ENCODE peak calls at places on chromosomes 11 and 22, in eight cellular contexts. M, E, O, N, G, L, Z and Q are unnamed samples.

GRCh38 chr22:42993651-42994275 is 21.2 kb downstream of the PACSIN2 start:
- DNase-seq in M (no peak), E (no peak), G (no peak), O (no peak), N (peak), Z (no peak), L (peak), Q (no peak)

GRCh38 chr22:28051787-28052356 is 132.8 kb upstream of the PITPNB start:
- DNase-seq in L (peak), O (no peak), Z (peak), N (peak), G (peak), M (no peak), E (no peak), Q (no peak)

GRCh38 chr11:75380716-75381420 is 18.4 kb upstream of the RPS3 start:
- DNase-seq in M (no peak), L (no peak), N (no peak), G (no peak), E (no peak), Z (no peak), O (no peak), Q (no peak)

GRCh38 chr11:72814831-72815618 is 814 bp downstream of the ATG16L2 start:
- DNase-seq in O (peak), L (peak), G (no peak), E (no peak), N (peak), M (no peak), Z (peak), Q (peak)

GRCh38 chr11:68056317-68057285 is 17.8 kb downstream of the TCIRG1 start:
- DNase-seq in L (no peak), N (no peak), Z (no peak), O (no peak), M (no peak), E (no peak), G (no peak), Q (no peak)

GRCh38 chr11:75667831-75668507 is 869 bp downstream of the MAP6 start:
- DNase-seq in L (peak), M (no peak), G (peak), N (peak), E (no peak), Z (no peak), O (peak), Q (peak)

GRCh38 chr22:35376728-35377472 is 4.0 kb upstream of the HMOX1 start:
- DNase-seq in N (peak), G (peak), M (no peak), E (peak), L (peak), O (no peak), Z (peak), Q (no peak)

GRCh38 chr22:49735411-49736311 is 92.0 kb downstream of the BRD1 start:
- DNase-seq in G (no peak), N (no peak), M (no peak), L (no peak), Z (no peak), O (no peak), E (no peak), Q (no peak)

GRCh38 chr22:30087611-30088010 is 7.3 kb downstream of the HORMAD2 start:
- DNase-seq in Z (no peak), L (no peak), N (no peak), G (no peak), M (no peak), E (no peak), O (no peak), Q (no peak)

GRCh38 chr11:120563698-120564572 is 52.4 kb downstream of the GRIK4 start:
- DNase-seq in E (no peak), M (no peak), G (peak), Z (no peak), L (no peak), N (peak), O (no peak), Q (peak)

GRCh38 chr11:12457030-12457600 is 79.7 kb downstream of the PARVA start:
- DNase-seq in M (no peak), Z (no peak), L (peak), E (no peak), O (no peak), G (no peak), N (no peak), Q (no peak)

GRCh38 chr11:21771097-21771496 is 421.8 kb upstream of the ANO5 start:
- DNase-seq in L (no peak), G (no peak), O (no peak), Z (no peak), N (no peak), E (no peak), M (no peak), Q (no peak)

GRCh38 chr11:131875611-131876010 is 505.2 kb downstream of the NTM start:
- DNase-seq in G (no peak), M (no peak), L (peak), N (no peak), Z (no peak), O (no peak), E (no peak), Q (no peak)

GRCh38 chr22:46737976-46738641 is at the start of gene CERK:
- DNase-seq in E (no peak), M (peak), N (peak), L (peak), O (peak), G (peak), Z (peak), Q (peak)

GRCh38 chr22:29617922-29618629 is 14.6 kb downstream of the NF2 start:
- DNase-seq in L (no peak), O (no peak), N (no peak), M (no peak), G (no peak), Z (no peak), E (no peak), Q (no peak)

GRCh38 chr11:3723014-3723708 is 52.0 kb upstream of the CHRNA10 start:
- DNase-seq in M (no peak), G (no peak), L (peak), N (no peak), O (no peak), E (peak), Z (no peak), Q (no peak)

GRCh38 chr11:45180158-45180887 is 33.9 kb downstream of the PRDM11 start:
- DNase-seq in L (no peak), N (peak), O (no peak), E (no peak), G (peak), M (no peak), Z (no peak), Q (peak)

GRCh38 chr11:86978756-86979608 is 23.8 kb upstream of the FZD4 start:
- DNase-seq in E (no peak), G (no peak), L (peak), N (no peak), M (no peak), Z (peak), O (no peak), Q (no peak)

GRCh38 chr11:87859583-87859982 is 315.7 kb downstream of the RAB38 start:
- DNase-seq in L (no peak), E (no peak), Z (no peak), O (no peak), M (no peak), N (peak), G (no peak), Q (no peak)

GRCh38 chr11:46342237-46342636 is 5.0 kb upstream of the DGKZ start:
- DNase-seq in O (no peak), M (no peak), Z (no peak), E (no peak), L (no peak), N (no peak), G (no peak), Q (no peak)

GRCh38 chr22:28791841-28792490 is 8.4 kb downstream of the XBP1 start:
- DNase-seq in G (no peak), E (no peak), O (no peak), M (no peak), L (no peak), N (no peak), Z (peak), Q (no peak)

GRCh38 chr11:81673001-81673400 is 1060.7 kb downstream of the FAM181B start:
- DNase-seq in M (no peak), N (no peak), L (peak), E (no peak), O (no peak), G (no peak), Z (no peak), Q (no peak)

GRCh38 chr11:121321614-121322243 is 29.2 kb downstream of the SC5D start:
- DNase-seq in O (no peak), G (peak), N (no peak), Z (peak), L (peak), M (no peak), E (no peak), Q (peak)

GRCh38 chr11:3006505-3007260 is 14.6 kb upstream of the NAP1L4 start:
- DNase-seq in N (no peak), G (peak), L (no peak), Z (no peak), M (no peak), O (peak), E (no peak), Q (no peak)

GRCh38 chr11:117096140-117096972 is 1.9 kb downstream of the SIK3 start:
- DNase-seq in N (peak), E (no peak), G (peak), M (peak), L (no peak), Z (peak), O (peak), Q (peak)

GRCh38 chr22:23202812-23203451 is 22.6 kb downstream of the BCR start:
- DNase-seq in L (no peak), O (no peak), N (no peak), E (no peak), M (no peak), G (no peak), Z (no peak), Q (no peak)

GRCh38 chr22:40651057-40651456 is 14.5 kb upstream of the MRTFA start:
- DNase-seq in L (no peak), N (no peak), E (no peak), G (no peak), Z (no peak), M (no peak), O (no peak), Q (no peak)

GRCh38 chr22:30860176-30861105 is 108.1 kb downstream of the MORC2 start:
- DNase-seq in N (no peak), G (no peak), O (no peak), Z (no peak), M (no peak), E (no peak), L (no peak), Q (no peak)

GRCh38 chr11:9688716-9689511 is 25.0 kb downstream of the SWAP70 start:
- DNase-seq in M (no peak), L (peak), G (peak), N (no peak), E (peak), O (no peak), Z (peak), Q (no peak)